ENCODE peak calls at places on chromosomes 5 and 9, in six cellular contexts. W is neural crest cell, V is breast epithelium, X is AG04450, E is BJ, F is transverse colon. O is an unnamed sample.

GRCh38 chr5:96259211-96259772 is 173.8 kb downstream of the PCSK1 start:
- DNase-seq in W (no peak), V (no peak), X (no peak), E (no peak), F (no peak), O (no peak)

GRCh38 chr5:172285226-172286143 is 1.9 kb upstream of the UBTD2 start:
- DNase-seq in W (no peak), V (no peak), X (no peak), E (no peak), F (no peak), O (no peak)

GRCh38 chr5:86974910-86975309 is 292.8 kb upstream of the RASA1 start:
- DNase-seq in W (no peak), V (no peak), X (no peak), E (no peak), F (no peak), O (no peak)

GRCh38 chr9:129333613-129333960 is 155.5 kb upstream of the IER5L start:
- DNase-seq in W (no peak), V (no peak), X (no peak), E (no peak), F (no peak), O (no peak)

GRCh38 chr5:138950411-138951011 is 75.4 kb upstream of the LRRTM2 start:
- DNase-seq in W (no peak), V (no peak), X (no peak), E (no peak), F (no peak), O (no peak)

GRCh38 chr5:7754997-7755596 is 95.8 kb downstream of the CFAP90 start:
- DNase-seq in W (peak), V (peak), X (no peak), E (no peak), F (peak), O (no peak)

GRCh38 chr5:15007549-15008142 is 136.1 kb upstream of the ANKH start:
- DNase-seq in W (no peak), V (no peak), X (no peak), E (peak), F (no peak), O (no peak)

GRCh38 chr5:120096413-120096812 is 367.7 kb upstream of the PRR16 start:
- DNase-seq in W (no peak), V (no peak), X (no peak), E (peak), F (no peak), O (no peak)

GRCh38 chr9:37966443-37967271 is 62.7 kb upstream of the SLC25A51 start:
- DNase-seq in W (no peak), V (no peak), X (no peak), E (no peak), F (peak), O (no peak)

GRCh38 chr5:172591636-172592035 is 49.4 kb upstream of the NEURL1B start:
- DNase-seq in W (no peak), V (no peak), X (no peak), E (no peak), F (no peak), O (no peak)

GRCh38 chr9:82124090-82124489 is 135.5 kb downstream of the SPATA31D1 start:
- DNase-seq in W (no peak), V (no peak), X (peak), E (peak), F (no peak), O (no peak)

GRCh38 chr5:143217804-143218160 is 185.7 kb downstream of the NR3C1 start:
- DNase-seq in W (no peak), V (no peak), X (no peak), E (no peak), F (no peak), O (no peak)

GRCh38 chr9:86082870-86083269 is 16.5 kb downstream of the GOLM1 start:
- DNase-seq in W (no peak), V (no peak), X (no peak), E (no peak), F (no peak), O (no peak)

GRCh38 chr5:97534166-97534565 is 351.1 kb upstream of the RIOK2 start:
- DNase-seq in W (peak), V (no peak), X (peak), E (peak), F (peak), O (no peak)

GRCh38 chr5:68296895-68297294 is 81.3 kb downstream of the PIK3R1 start:
- DNase-seq in W (no peak), V (no peak), X (no peak), E (no peak), F (no peak), O (no peak)

GRCh38 chr5:655406-655805 is 37.7 kb downstream of the TPPP start:
- DNase-seq in W (no peak), V (peak), X (no peak), E (no peak), F (no peak), O (no peak)
- TF ChIP-seq CTCF in W (no peak), V (no peak), X (no peak), E (no peak), F (no peak), O (no peak)

GRCh38 chr5:113615708-113616107 is 102.2 kb downstream of the YTHDC2 start:
- DNase-seq in W (no peak), V (no peak), X (no peak), E (no peak), F (no peak), O (no peak)

GRCh38 chr5:113608113-113608551 is 94.6 kb downstream of the YTHDC2 start:
- DNase-seq in W (no peak), V (no peak), X (no peak), E (no peak), F (no peak), O (no peak)

GRCh38 chr5:113614191-113614590 is 100.7 kb downstream of the YTHDC2 start:
- DNase-seq in W (no peak), V (no peak), X (no peak), E (no peak), F (no peak), O (no peak)

GRCh38 chr5:113607361-113607760 is 93.9 kb downstream of the YTHDC2 start:
- DNase-seq in W (no peak), V (no peak), X (no peak), E (no peak), F (no peak), O (no peak)

DNA sequence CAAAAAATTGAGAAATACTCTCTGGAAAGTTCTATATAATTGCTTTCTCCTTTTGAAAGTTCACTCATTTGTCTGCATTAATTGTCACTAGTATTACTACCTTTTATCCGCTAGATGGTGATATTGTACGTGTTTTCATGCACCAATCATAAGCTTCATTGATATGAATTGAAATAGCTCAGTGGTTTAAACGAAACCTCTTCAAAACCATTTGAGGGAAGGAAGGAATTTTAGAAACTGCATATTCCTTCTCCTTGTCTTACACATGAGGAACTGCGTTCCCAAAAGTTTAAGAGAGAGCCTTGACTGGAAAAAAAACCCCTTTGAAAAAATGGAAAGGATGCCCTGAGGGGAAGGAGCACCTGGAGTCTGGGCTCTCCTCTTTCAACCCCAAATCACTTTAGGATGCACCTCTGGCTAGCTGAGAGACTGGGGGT is 98.6 kb downstream of the YTHDC2 start:
- DNase-seq in W (no peak), V (no peak), X (peak), E (no peak), F (no peak), O (no peak)
- TF ChIP-seq CTCF in W (peak), V (peak), X (peak), E (peak), F (peak), O (no peak)

DNA sequence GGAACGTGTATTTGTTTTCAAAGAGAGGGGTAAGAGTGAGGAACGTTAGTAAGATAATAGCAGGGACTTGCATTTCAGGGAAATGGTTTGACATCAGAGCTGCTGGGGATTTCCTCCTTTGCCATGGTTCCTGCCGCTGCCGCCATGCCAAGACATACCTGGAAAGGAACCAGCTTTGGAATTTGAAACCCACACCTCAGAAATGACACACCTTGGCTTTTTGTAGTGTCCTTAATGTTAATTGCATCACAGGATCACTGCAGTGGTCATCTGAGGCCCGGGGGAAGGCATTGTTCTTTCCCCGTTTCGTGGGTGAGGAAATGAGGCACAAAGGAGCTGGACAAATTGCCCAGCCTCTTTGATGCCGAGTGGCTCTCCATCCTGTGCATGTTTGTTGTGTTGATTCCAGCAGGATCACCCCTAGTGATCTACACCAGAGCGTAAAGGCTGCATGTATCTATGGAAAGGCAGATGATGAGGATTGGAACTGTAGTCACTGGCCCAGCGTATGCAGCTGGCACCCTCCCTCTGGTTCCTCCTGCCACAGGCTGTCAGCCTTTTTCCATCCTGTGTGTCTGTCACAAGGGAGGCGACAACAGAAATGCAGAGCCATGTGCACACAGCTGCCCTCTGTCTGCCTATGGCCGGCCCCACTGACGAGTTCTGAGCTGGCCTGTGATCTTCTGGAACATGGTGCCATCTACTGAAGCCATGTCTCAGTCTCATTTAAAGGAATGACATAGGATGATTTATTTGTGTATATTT is 37.8 kb downstream of the SLC46A2 start:
- DNase-seq in W (no peak), V (no peak), X (no peak), E (no peak), F (no peak), O (no peak)
- TF ChIP-seq CTCF in W (no peak), V (no peak), X (no peak), E (no peak), F (no peak), O (no peak)

DNA sequence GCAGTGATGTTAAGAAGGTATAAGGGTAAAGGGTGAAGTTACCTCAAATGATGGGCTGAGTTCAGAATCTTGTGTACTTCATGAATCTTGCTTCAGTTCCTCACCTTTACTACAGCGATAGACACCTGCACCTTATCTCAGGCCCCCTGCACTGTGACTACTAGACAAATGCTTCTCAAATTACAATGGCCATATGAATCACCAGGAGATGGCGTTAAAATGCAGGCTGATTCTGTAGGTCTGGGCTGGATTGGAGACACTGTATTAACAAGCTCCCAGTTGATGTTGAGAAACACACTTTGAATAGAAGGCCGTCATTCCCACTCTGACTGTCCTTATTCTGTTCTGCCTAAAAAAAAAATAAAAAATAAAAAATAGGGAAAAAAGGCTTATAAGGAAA is 29.8 kb downstream of the TARS1 start:
- DNase-seq in W (no peak), V (no peak), X (peak), E (no peak), F (no peak), O (no peak)
- TF ChIP-seq CTCF in W (peak), V (peak), X (peak), E (no peak), F (no peak), O (no peak)

GRCh38 chr9:116144038-116144437 is 9.6 kb upstream of the PAPPA start:
- DNase-seq in W (no peak), V (no peak), X (no peak), E (no peak), F (no peak), O (no peak)
- TF ChIP-seq CTCF in W (no peak), V (no peak), X (no peak), E (no peak), F (no peak), O (no peak)

DNA sequence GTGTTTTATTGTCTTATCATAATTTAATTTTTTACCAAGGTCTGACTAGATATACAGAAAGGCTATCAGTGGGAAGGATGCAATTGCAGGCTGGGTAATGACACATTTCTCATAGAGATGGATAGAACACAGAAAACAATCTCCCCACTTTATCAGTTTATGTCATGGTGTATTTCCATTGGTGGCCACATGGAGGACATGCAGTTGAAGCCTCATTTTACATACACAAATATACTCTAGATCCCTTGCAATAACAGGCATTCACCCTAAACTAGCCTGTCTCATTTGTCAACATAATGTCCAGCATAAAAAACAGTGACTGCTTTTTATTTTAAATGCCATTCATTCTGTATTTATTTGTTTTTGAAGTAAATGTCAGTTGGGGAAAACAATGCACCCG is 526.3 kb downstream of the GABRG2 start:
- DNase-seq in W (no peak), V (no peak), X (no peak), E (no peak), F (no peak), O (no peak)
- TF ChIP-seq CTCF in W (peak), V (no peak), X (no peak), E (peak), F (peak), O (no peak)

GRCh38 chr5:53116597-53116996 is 7.0 kb upstream of the MOCS2 start:
- DNase-seq in W (no peak), V (no peak), X (no peak), E (no peak), F (no peak), O (no peak)

GRCh38 chr5:53113947-53114346 is 4.4 kb upstream of the MOCS2 start:
- DNase-seq in W (no peak), V (no peak), X (no peak), E (no peak), F (no peak), O (no peak)

GRCh38 chr5:53112909-53113308 is 3.4 kb upstream of the MOCS2 start:
- DNase-seq in W (no peak), V (no peak), X (no peak), E (no peak), F (no peak), O (no peak)

GRCh38 chr5:53111139-53111538 is 1.6 kb upstream of the MOCS2 start:
- DNase-seq in W (no peak), V (no peak), X (no peak), E (no peak), F (no peak), O (no peak)

GRCh38 chr5:53114988-53115387 is 5.4 kb upstream of the MOCS2 start:
- DNase-seq in W (no peak), V (no peak), X (no peak), E (no peak), F (no peak), O (no peak)
- TF ChIP-seq CTCF in W (peak), V (no peak), X (peak), E (peak), F (no peak), O (no peak)

O was measured in omental fat pad.